ENCODE peak calls at places on chromosomes 1 and 21, in nine cellular contexts. X is neural progenitor cell; T is NCI-H1436; I is NCI-H1105 treated with DMSO at 0.1 percent for 48 hours; O is HTR-8/SVneo; Z is activated effector memory CD4-positive, alpha-beta T cell treated with anti-CD3 and anti-CD28 coated beads, Interleukin-2, amount 50 U/mL, for 16 hours; H is stimulated activated CD8-positive, alpha-beta memory T cell treated with anti-CD3 and anti-CD28 coated beads, Interleukin-4, amount 100 ng/mL, for 24 hours; V is T-helper 2 cell; M is GF-D8. F is an unnamed sample.

GRCh38 chr1:14055442-14056225 is 355.6 kb downstream of the PRDM2 start:
- DNase-seq in X (no peak), T (no peak), I (no peak), O (peak; percentile 19), Z (no peak), H (no peak), V (no peak), M (no peak), F (no peak)

GRCh38 chr1:19405761-19406481 is 79.4 kb downstream of the CAPZB start:
- DNase-seq in X (peak; percentile 91), T (peak; percentile 54), I (peak; percentile 98), O (no peak), Z (no peak), H (no peak), V (no peak), M (no peak), F (peak; percentile 36)

GRCh38 chr1:23867542-23867952 is 543 bp downstream of the FUCA1 start:
- DNase-seq in X (no peak), T (no peak), I (peak; percentile 41), O (no peak), Z (no peak), H (peak; percentile 2), V (no peak), M (no peak), F (no peak)

GRCh38 chr1:53712276-53712675 is 26.7 kb downstream of the GLIS1 start:
- DNase-seq in X (no peak), T (no peak), I (no peak), O (no peak), Z (no peak), H (no peak), V (no peak), M (no peak), F (no peak)

GRCh38 chr1:172399369-172400072 is 21.0 kb upstream of the C1orf105 start:
- DNase-seq in X (peak; percentile 5), T (peak; percentile 16), I (peak; percentile 9), O (peak; percentile 37), Z (no peak), H (no peak), V (no peak), M (no peak), F (no peak)

GRCh38 chr21:42567181-42567560 is 53.5 kb downstream of the SLC37A1 start:
- DNase-seq in X (no peak), T (no peak), I (no peak), O (no peak), Z (peak; percentile 38), H (no peak), V (no peak), M (no peak), F (no peak)

GRCh38 chr1:164765557-164765956 is 206.6 kb downstream of the PBX1 start:
- DNase-seq in X (no peak), T (no peak), I (no peak), O (no peak), Z (no peak), H (no peak), V (no peak), M (no peak), F (no peak)

GRCh38 chr1:8822383-8823294 is 5.2 kb upstream of the RERE start:
- DNase-seq in X (no peak), T (no peak), I (peak; percentile 90), O (peak; percentile 76), Z (peak; percentile 24), H (no peak), V (no peak), M (no peak), F (peak; percentile 2)

GRCh38 chr1:232218955-232219865 is 410.7 kb downstream of the SIPA1L2 start:
- DNase-seq in X (no peak), T (no peak), I (no peak), O (no peak), Z (no peak), H (no peak), V (no peak), M (no peak), F (no peak)

GRCh38 chr21:40166291-40166843 is 299.1 kb downstream of the PCP4 start:
- DNase-seq in X (peak; percentile 41), T (no peak), I (no peak), O (no peak), Z (no peak), H (no peak), V (no peak), M (no peak), F (no peak)

GRCh38 chr1:24555591-24556413 is at the start of gene NCMAP:
- DNase-seq in X (peak; percentile 41), T (peak; percentile 31), I (peak; percentile 39), O (no peak), Z (peak; percentile 84), H (no peak), V (peak; percentile 42), M (no peak), F (no peak)

GRCh38 chr1:10692401-10693021 is 103.9 kb downstream of the CASZ1 start:
- DNase-seq in X (peak; percentile 57), T (peak; percentile 46), I (peak; percentile 66), O (peak; percentile 38), Z (peak; percentile 87), H (peak; percentile 58), V (peak; percentile 30), M (no peak), F (no peak)

GRCh38 chr21:42666023-42666747 is 12.8 kb downstream of the PDE9A start:
- DNase-seq in X (no peak), T (no peak), I (no peak), O (no peak), Z (peak; percentile 75), H (no peak), V (no peak), M (no peak), F (no peak)

GRCh38 chr1:51192213-51192843 is 43.7 kb upstream of the RNF11 start:
- DNase-seq in X (peak; percentile 83), T (peak; percentile 64), I (peak; percentile 52), O (peak; percentile 44), Z (peak; percentile 77), H (peak; percentile 28), V (no peak), M (no peak), F (peak; percentile 23)

GRCh38 chr1:238177960-238178359 is 287.2 kb upstream of the ZP4 start:
- DNase-seq in X (peak; percentile 91), T (no peak), I (no peak), O (peak; percentile 44), Z (no peak), H (no peak), V (no peak), M (no peak), F (no peak)

GRCh38 chr1:150281758-150282557 is at the start of gene CIART:
- DNase-seq in X (peak; percentile 98), T (peak; percentile 98), I (peak; percentile 99), O (peak; percentile 94), Z (peak; percentile 91), H (peak; percentile 47), V (peak; percentile 47), M (peak; percentile 98), F (peak; percentile 97)

GRCh38 chr1:239432255-239432654 is 45.9 kb downstream of the CHRM3 start:
- DNase-seq in X (no peak), T (no peak), I (no peak), O (no peak), Z (no peak), H (no peak), V (no peak), M (no peak), F (no peak)

GRCh38 chr1:47758341-47759237 is 238.6 kb downstream of the TRABD2B start:
- DNase-seq in X (no peak), T (no peak), I (no peak), O (no peak), Z (peak; percentile 24), H (no peak), V (no peak), M (no peak), F (no peak)

GRCh38 chr1:175757381-175758015 is 14.1 kb upstream of the TNR start:
- DNase-seq in X (peak; percentile 75), T (no peak), I (peak; percentile 3), O (no peak), Z (no peak), H (no peak), V (no peak), M (no peak), F (no peak)

GRCh38 chr1:229318056-229318455 is 24.8 kb downstream of the CCSAP start:
- DNase-seq in X (no peak), T (no peak), I (no peak), O (peak; percentile 61), Z (no peak), H (no peak), V (no peak), M (no peak), F (no peak)

GRCh38 chr1:179230721-179231120 is 1.2 kb upstream of the ABL2 start:
- DNase-seq in X (no peak), T (no peak), I (no peak), O (no peak), Z (no peak), H (no peak), V (no peak), M (no peak), F (no peak)

GRCh38 chr1:18479484-18479883 is 1.2 kb upstream of the KLHDC7A start:
- DNase-seq in X (no peak), T (no peak), I (no peak), O (no peak), Z (no peak), H (no peak), V (no peak), M (no peak), F (no peak)

GRCh38 chr1:72869441-72869840 is 587.1 kb upstream of the NEGR1 start:
- DNase-seq in X (no peak), T (no peak), I (no peak), O (no peak), Z (no peak), H (no peak), V (no peak), M (no peak), F (no peak)

GRCh38 chr1:234925440-234926251 is 203.0 kb downstream of the TOMM20 start:
- DNase-seq in X (no peak), T (no peak), I (no peak), O (peak; percentile 88), Z (peak; percentile 59), H (no peak), V (no peak), M (no peak), F (no peak)

GRCh38 chr1:201731142-201731541 is 97.8 kb upstream of the IPO9 start:
- DNase-seq in X (no peak), T (no peak), I (no peak), O (no peak), Z (no peak), H (no peak), V (no peak), M (no peak), F (no peak)

GRCh38 chr1:223141021-223141420 is 2.0 kb downstream of the TLR5 start:
- DNase-seq in X (peak; percentile 17), T (no peak), I (no peak), O (no peak), Z (no peak), H (no peak), V (no peak), M (no peak), F (no peak)

GRCh38 chr1:78280626-78281025 is 210.1 kb upstream of the PTGFR start:
- DNase-seq in X (no peak), T (no peak), I (no peak), O (no peak), Z (no peak), H (no peak), V (no peak), M (no peak), F (no peak)

GRCh38 chr21:45243603-45244002 is 44.1 kb downstream of the POFUT2 start:
- DNase-seq in X (no peak), T (no peak), I (no peak), O (no peak), Z (no peak), H (no peak), V (no peak), M (no peak), F (no peak)

GRCh38 chr1:23809751-23810171 is 9.2 kb upstream of the GALE start:
- DNase-seq in X (peak; percentile 75), T (peak; percentile 38), I (peak; percentile 63), O (peak; percentile 64), Z (peak; percentile 92), H (peak; percentile 70), V (peak; percentile 51), M (peak; percentile 62), F (peak; percentile 56)

GRCh38 chr1:93140106-93140505 is 40.1 kb downstream of the TMED5 start:
- DNase-seq in X (no peak), T (no peak), I (no peak), O (no peak), Z (no peak), H (no peak), V (no peak), M (no peak), F (no peak)

GRCh38 chr1:22224091-22224490 is 81.2 kb upstream of the WNT4 start:
- DNase-seq in X (no peak), T (no peak), I (no peak), O (no peak), Z (no peak), H (no peak), V (no peak), M (no peak), F (no peak)

F was measured in NCI-H2107.